ENCODE peak calls at places on chromosomes 13 and 19, in nine cellular contexts. One of them, this sample, is unnamed.

GRCh38 chr19:17564783-17565182 is 9.3 kb downstream of the COLGALT1 start:
- DNase-seq in epithelial cell of esophagus: no peak
- DNase-seq in head of caudate nucleus: no peak
- DNase-seq in stomach: no peak
- DNase-seq in NCI-H1417: no peak
- DNase-seq in stimulated activated CD8-positive, alpha-beta memory T cell treated with anti-CD3 and anti-CD28 coated beads, Interleukin-2, amount 100 ng/mL, for 1 hour: no peak
- DNase-seq in MCF 10A: no peak
- DNase-seq in WERI-Rb-1: no peak
- DNase-seq in ureter: no peak
- DNase-seq in this sample: no peak

GRCh38 chr19:36032251-36033104 is at the start of gene CLIP3:
- DNase-seq in ureter: peak; percentile 73
- DNase-seq in stomach: no peak
- DNase-seq in WERI-Rb-1: peak; percentile 80
- DNase-seq in MCF 10A: no peak
- DNase-seq in head of caudate nucleus: peak; percentile 92
- DNase-seq in stimulated activated CD8-positive, alpha-beta memory T cell treated with anti-CD3 and anti-CD28 coated beads, Interleukin-2, amount 100 ng/mL, for 1 hour: no peak
- DNase-seq in epithelial cell of esophagus: no peak
- DNase-seq in NCI-H1417: peak; percentile 64
- DNase-seq in this sample: peak; percentile 44

GRCh38 chr19:16641695-16642094 is 13.7 kb upstream of the MED26 start:
- DNase-seq in head of caudate nucleus: no peak
- DNase-seq in stimulated activated CD8-positive, alpha-beta memory T cell treated with anti-CD3 and anti-CD28 coated beads, Interleukin-2, amount 100 ng/mL, for 1 hour: no peak
- DNase-seq in stomach: no peak
- DNase-seq in NCI-H1417: no peak
- DNase-seq in MCF 10A: no peak
- DNase-seq in epithelial cell of esophagus: no peak
- DNase-seq in WERI-Rb-1: no peak
- DNase-seq in ureter: no peak
- DNase-seq in this sample: no peak

GRCh38 chr19:54871713-54872112 is 2.3 kb upstream of the FCAR start:
- DNase-seq in head of caudate nucleus: no peak
- DNase-seq in MCF 10A: no peak
- DNase-seq in NCI-H1417: no peak
- DNase-seq in stimulated activated CD8-positive, alpha-beta memory T cell treated with anti-CD3 and anti-CD28 coated beads, Interleukin-2, amount 100 ng/mL, for 1 hour: no peak
- DNase-seq in ureter: no peak
- DNase-seq in epithelial cell of esophagus: no peak
- DNase-seq in stomach: no peak
- DNase-seq in WERI-Rb-1: no peak
- DNase-seq in this sample: no peak

GRCh38 chr13:109207618-109208017 is 578.2 kb downstream of the MYO16 start:
- DNase-seq in head of caudate nucleus: no peak
- DNase-seq in stomach: no peak
- DNase-seq in stimulated activated CD8-positive, alpha-beta memory T cell treated with anti-CD3 and anti-CD28 coated beads, Interleukin-2, amount 100 ng/mL, for 1 hour: no peak
- DNase-seq in ureter: no peak
- DNase-seq in WERI-Rb-1: peak; percentile 32
- DNase-seq in MCF 10A: no peak
- DNase-seq in NCI-H1417: no peak
- DNase-seq in epithelial cell of esophagus: no peak
- DNase-seq in this sample: no peak

GRCh38 chr13:102658678-102659077 is 36.2 kb downstream of the METTL21C start:
- DNase-seq in head of caudate nucleus: no peak
- DNase-seq in NCI-H1417: no peak
- DNase-seq in epithelial cell of esophagus: no peak
- DNase-seq in MCF 10A: no peak
- DNase-seq in WERI-Rb-1: peak; percentile 96
- DNase-seq in ureter: no peak
- DNase-seq in stomach: no peak
- DNase-seq in stimulated activated CD8-positive, alpha-beta memory T cell treated with anti-CD3 and anti-CD28 coated beads, Interleukin-2, amount 100 ng/mL, for 1 hour: no peak
- DNase-seq in this sample: no peak

GRCh38 chr13:42275098-42275471 is 3.1 kb downstream of the AKAP11 start:
- DNase-seq in stimulated activated CD8-positive, alpha-beta memory T cell treated with anti-CD3 and anti-CD28 coated beads, Interleukin-2, amount 100 ng/mL, for 1 hour: no peak
- DNase-seq in stomach: no peak
- DNase-seq in WERI-Rb-1: no peak
- DNase-seq in epithelial cell of esophagus: no peak
- DNase-seq in ureter: no peak
- DNase-seq in MCF 10A: no peak
- DNase-seq in head of caudate nucleus: no peak
- DNase-seq in NCI-H1417: no peak
- DNase-seq in this sample: no peak

GRCh38 chr19:4059931-4060620 is 6.6 kb downstream of the ZBTB7A start:
- DNase-seq in stimulated activated CD8-positive, alpha-beta memory T cell treated with anti-CD3 and anti-CD28 coated beads, Interleukin-2, amount 100 ng/mL, for 1 hour: peak; percentile 57
- DNase-seq in head of caudate nucleus: no peak
- DNase-seq in epithelial cell of esophagus: peak; percentile 80
- DNase-seq in stomach: peak; percentile 73
- DNase-seq in WERI-Rb-1: no peak
- DNase-seq in MCF 10A: peak; percentile 80
- DNase-seq in ureter: peak; percentile 85
- DNase-seq in NCI-H1417: no peak
- DNase-seq in this sample: peak; percentile 59

GRCh38 chr19:51807111-51807701 is 12.2 kb downstream of the FPR3 start:
- DNase-seq in MCF 10A: no peak
- DNase-seq in NCI-H1417: no peak
- DNase-seq in epithelial cell of esophagus: peak; percentile 10
- DNase-seq in stimulated activated CD8-positive, alpha-beta memory T cell treated with anti-CD3 and anti-CD28 coated beads, Interleukin-2, amount 100 ng/mL, for 1 hour: no peak
- DNase-seq in stomach: no peak
- DNase-seq in WERI-Rb-1: no peak
- DNase-seq in head of caudate nucleus: no peak
- DNase-seq in ureter: no peak
- DNase-seq in this sample: peak; percentile 85

GRCh38 chr13:42083138-42083770 is 34.8 kb downstream of the DGKH start:
- DNase-seq in stomach: no peak
- DNase-seq in epithelial cell of esophagus: no peak
- DNase-seq in head of caudate nucleus: no peak
- DNase-seq in WERI-Rb-1: no peak
- DNase-seq in ureter: no peak
- DNase-seq in stimulated activated CD8-positive, alpha-beta memory T cell treated with anti-CD3 and anti-CD28 coated beads, Interleukin-2, amount 100 ng/mL, for 1 hour: no peak
- DNase-seq in NCI-H1417: no peak
- DNase-seq in MCF 10A: no peak
- DNase-seq in this sample: no peak

GRCh38 chr19:17006579-17006978 is 20.0 kb downstream of the CPAMD8 start:
- DNase-seq in ureter: no peak
- DNase-seq in head of caudate nucleus: no peak
- DNase-seq in epithelial cell of esophagus: no peak
- DNase-seq in MCF 10A: no peak
- DNase-seq in stimulated activated CD8-positive, alpha-beta memory T cell treated with anti-CD3 and anti-CD28 coated beads, Interleukin-2, amount 100 ng/mL, for 1 hour: no peak
- DNase-seq in stomach: no peak
- DNase-seq in WERI-Rb-1: no peak
- DNase-seq in NCI-H1417: no peak
- DNase-seq in this sample: no peak

This sample was measured in K562.